ENCODE peak calls at places on chromosomes 4 and X, in eight cellular contexts. One of them, this sample, is unnamed.
A peak's percentile ranks its signal among the peaks of the same experiment; 100 is the strongest.

GRCh38 chr4:56264861-56265260 is 122.4 kb downstream of the AASDH start:
- DNase-seq in A673: no peak
- DNase-seq in activated CD4-positive, alpha-beta T cell treated with anti-CD3 and anti-CD28 coated beads for 24 hours: no peak
- DNase-seq in NCI-H1092 treated with DMSO at 0.1 percent for 48 hours: no peak
- DNase-seq in mammary epithelial cell: no peak
- DNase-seq in Calu3: no peak
- DNase-seq in tibial artery: no peak
- DNase-seq in pons: no peak
- DNase-seq in this sample: no peak

GRCh38 chr4:26088433-26088928 is 174.5 kb downstream of the SMIM20 start:
- DNase-seq in A673: no peak
- DNase-seq in activated CD4-positive, alpha-beta T cell treated with anti-CD3 and anti-CD28 coated beads for 24 hours: peak; percentile 38
- DNase-seq in NCI-H1092 treated with DMSO at 0.1 percent for 48 hours: no peak
- DNase-seq in mammary epithelial cell: peak; percentile 74
- DNase-seq in Calu3: peak; percentile 11
- DNase-seq in tibial artery: no peak
- DNase-seq in pons: no peak
- DNase-seq in this sample: no peak

GRCh38 chrX:74925210-74926088 is at the start of gene NEXMIF:
- DNase-seq in A673: peak; percentile 63
- DNase-seq in activated CD4-positive, alpha-beta T cell treated with anti-CD3 and anti-CD28 coated beads for 24 hours: no peak
- DNase-seq in NCI-H1092 treated with DMSO at 0.1 percent for 48 hours: peak; percentile 81
- DNase-seq in mammary epithelial cell: no peak
- DNase-seq in Calu3: peak; percentile 37
- DNase-seq in tibial artery: peak; percentile 63
- DNase-seq in pons: peak; percentile 5
- DNase-seq in this sample: no peak

GRCh38 chrX:102672876-102673275 is 21.6 kb downstream of the GPRASP1 start:
- DNase-seq in A673: no peak
- DNase-seq in activated CD4-positive, alpha-beta T cell treated with anti-CD3 and anti-CD28 coated beads for 24 hours: no peak
- DNase-seq in NCI-H1092 treated with DMSO at 0.1 percent for 48 hours: no peak
- DNase-seq in mammary epithelial cell: no peak
- DNase-seq in Calu3: no peak
- DNase-seq in tibial artery: no peak
- DNase-seq in pons: no peak
- DNase-seq in this sample: no peak

GRCh38 chrX:40552768-40553167 is 28.0 kb upstream of the ATP6AP2 start:
- DNase-seq in A673: no peak
- DNase-seq in activated CD4-positive, alpha-beta T cell treated with anti-CD3 and anti-CD28 coated beads for 24 hours: no peak
- DNase-seq in NCI-H1092 treated with DMSO at 0.1 percent for 48 hours: peak; percentile 11
- DNase-seq in mammary epithelial cell: no peak
- DNase-seq in Calu3: peak; percentile 8
- DNase-seq in tibial artery: no peak
- DNase-seq in pons: no peak
- DNase-seq in this sample: no peak

GRCh38 chr4:53653484-53654053 is 62.3 kb upstream of the LNX1 start:
- DNase-seq in A673: no peak
- DNase-seq in activated CD4-positive, alpha-beta T cell treated with anti-CD3 and anti-CD28 coated beads for 24 hours: no peak
- DNase-seq in NCI-H1092 treated with DMSO at 0.1 percent for 48 hours: peak; percentile 72
- DNase-seq in mammary epithelial cell: peak; percentile 12
- DNase-seq in Calu3: peak; percentile 10
- DNase-seq in tibial artery: no peak
- DNase-seq in pons: no peak
- DNase-seq in this sample: peak; percentile 21

GRCh38 chrX:115531818-115532403 is 29.1 kb upstream of the PLS3 start:
- DNase-seq in A673: no peak
- DNase-seq in activated CD4-positive, alpha-beta T cell treated with anti-CD3 and anti-CD28 coated beads for 24 hours: no peak
- DNase-seq in NCI-H1092 treated with DMSO at 0.1 percent for 48 hours: no peak
- DNase-seq in mammary epithelial cell: peak; percentile 16
- DNase-seq in Calu3: peak; percentile 7
- DNase-seq in tibial artery: no peak
- DNase-seq in pons: no peak
- DNase-seq in this sample: no peak

GRCh38 chr4:182835006-182835740 is 82.0 kb downstream of the DCTD start:
- DNase-seq in A673: no peak
- DNase-seq in activated CD4-positive, alpha-beta T cell treated with anti-CD3 and anti-CD28 coated beads for 24 hours: no peak
- DNase-seq in NCI-H1092 treated with DMSO at 0.1 percent for 48 hours: no peak
- DNase-seq in mammary epithelial cell: no peak
- DNase-seq in Calu3: no peak
- DNase-seq in tibial artery: no peak
- DNase-seq in pons: no peak
- DNase-seq in this sample: no peak

GRCh38 chr4:21447320-21448055 is 501.1 kb downstream of the KCNIP4 start:
- DNase-seq in A673: no peak
- DNase-seq in activated CD4-positive, alpha-beta T cell treated with anti-CD3 and anti-CD28 coated beads for 24 hours: no peak
- DNase-seq in NCI-H1092 treated with DMSO at 0.1 percent for 48 hours: no peak
- DNase-seq in mammary epithelial cell: peak; percentile 73
- DNase-seq in Calu3: peak; percentile 16
- DNase-seq in tibial artery: no peak
- DNase-seq in pons: no peak
- DNase-seq in this sample: no peak

GRCh38 chr4:151098191-151098590 is 1.2 kb upstream of the RPS3A start:
- DNase-seq in A673: no peak
- DNase-seq in activated CD4-positive, alpha-beta T cell treated with anti-CD3 and anti-CD28 coated beads for 24 hours: no peak
- DNase-seq in NCI-H1092 treated with DMSO at 0.1 percent for 48 hours: no peak
- DNase-seq in mammary epithelial cell: no peak
- DNase-seq in Calu3: no peak
- DNase-seq in tibial artery: no peak
- DNase-seq in pons: peak; percentile 36
- DNase-seq in this sample: no peak

GRCh38 chr4:121696641-121697461 is at the start of gene ANXA5:
- DNase-seq in A673: peak; percentile 91
- DNase-seq in activated CD4-positive, alpha-beta T cell treated with anti-CD3 and anti-CD28 coated beads for 24 hours: peak; percentile 37
- DNase-seq in NCI-H1092 treated with DMSO at 0.1 percent for 48 hours: peak; percentile 58
- DNase-seq in mammary epithelial cell: peak; percentile 86
- DNase-seq in Calu3: peak; percentile 85
- DNase-seq in tibial artery: peak; percentile 95
- DNase-seq in pons: peak; percentile 80
- DNase-seq in this sample: peak; percentile 87

GRCh38 chr4:83171640-83172039 is 57.1 kb upstream of the PLAC8 start:
- DNase-seq in A673: no peak
- DNase-seq in activated CD4-positive, alpha-beta T cell treated with anti-CD3 and anti-CD28 coated beads for 24 hours: no peak
- DNase-seq in NCI-H1092 treated with DMSO at 0.1 percent for 48 hours: no peak
- DNase-seq in mammary epithelial cell: no peak
- DNase-seq in Calu3: no peak
- DNase-seq in tibial artery: no peak
- DNase-seq in pons: no peak
- DNase-seq in this sample: no peak

GRCh38 chr4:94452476-94453300 is 946 bp downstream of the PDLIM5 start:
- DNase-seq in A673: peak; percentile 44
- DNase-seq in activated CD4-positive, alpha-beta T cell treated with anti-CD3 and anti-CD28 coated beads for 24 hours: no peak
- DNase-seq in NCI-H1092 treated with DMSO at 0.1 percent for 48 hours: no peak
- DNase-seq in mammary epithelial cell: peak; percentile 83
- DNase-seq in Calu3: peak; percentile 71
- DNase-seq in tibial artery: peak; percentile 94
- DNase-seq in pons: peak; percentile 52
- DNase-seq in this sample: peak; percentile 89

GRCh38 chrX:154372612-154373022 is 1.8 kb downstream of the FLNA start:
- DNase-seq in A673: no peak
- DNase-seq in activated CD4-positive, alpha-beta T cell treated with anti-CD3 and anti-CD28 coated beads for 24 hours: no peak
- DNase-seq in NCI-H1092 treated with DMSO at 0.1 percent for 48 hours: no peak
- DNase-seq in mammary epithelial cell: no peak
- DNase-seq in Calu3: peak; percentile 82
- DNase-seq in tibial artery: no peak
- DNase-seq in pons: no peak
- DNase-seq in this sample: no peak

GRCh38 chr4:115113382-115114106 is at the start of gene NDST4:
- DNase-seq in A673: peak; percentile 98
- DNase-seq in activated CD4-positive, alpha-beta T cell treated with anti-CD3 and anti-CD28 coated beads for 24 hours: no peak
- DNase-seq in NCI-H1092 treated with DMSO at 0.1 percent for 48 hours: peak; percentile 91
- DNase-seq in mammary epithelial cell: peak; percentile 9
- DNase-seq in Calu3: peak; percentile 4
- DNase-seq in tibial artery: no peak
- DNase-seq in pons: peak; percentile 46
- DNase-seq in this sample: peak; percentile 31

GRCh38 chrX:94178145-94178790 is 504.3 kb downstream of the FAM133A start:
- DNase-seq in A673: peak; percentile 0
- DNase-seq in activated CD4-positive, alpha-beta T cell treated with anti-CD3 and anti-CD28 coated beads for 24 hours: no peak
- DNase-seq in NCI-H1092 treated with DMSO at 0.1 percent for 48 hours: no peak
- DNase-seq in mammary epithelial cell: peak; percentile 72
- DNase-seq in Calu3: no peak
- DNase-seq in tibial artery: no peak
- DNase-seq in pons: no peak
- DNase-seq in this sample: peak; percentile 25

GRCh38 chr4:8905773-8906667 is 34.4 kb upstream of the HMX1 start:
- DNase-seq in A673: no peak
- DNase-seq in activated CD4-positive, alpha-beta T cell treated with anti-CD3 and anti-CD28 coated beads for 24 hours: no peak
- DNase-seq in NCI-H1092 treated with DMSO at 0.1 percent for 48 hours: no peak
- DNase-seq in mammary epithelial cell: no peak
- DNase-seq in Calu3: no peak
- DNase-seq in tibial artery: peak; percentile 45
- DNase-seq in pons: no peak
- DNase-seq in this sample: no peak

GRCh38 chr4:185209031-185209851 is at the start of gene SNX25:
- DNase-seq in A673: peak; percentile 81
- DNase-seq in activated CD4-positive, alpha-beta T cell treated with anti-CD3 and anti-CD28 coated beads for 24 hours: peak; percentile 76
- DNase-seq in NCI-H1092 treated with DMSO at 0.1 percent for 48 hours: peak; percentile 77
- DNase-seq in mammary epithelial cell: peak; percentile 79
- DNase-seq in Calu3: peak; percentile 85
- DNase-seq in tibial artery: peak; percentile 95
- DNase-seq in pons: peak; percentile 81
- DNase-seq in this sample: peak; percentile 63

GRCh38 chr4:105683038-105683437 is 25.5 kb downstream of the INTS12 start:
- DNase-seq in A673: no peak
- DNase-seq in activated CD4-positive, alpha-beta T cell treated with anti-CD3 and anti-CD28 coated beads for 24 hours: no peak
- DNase-seq in NCI-H1092 treated with DMSO at 0.1 percent for 48 hours: no peak
- DNase-seq in mammary epithelial cell: peak; percentile 63
- DNase-seq in Calu3: peak; percentile 71
- DNase-seq in tibial artery: no peak
- DNase-seq in pons: no peak
- DNase-seq in this sample: peak; percentile 90

GRCh38 chr4:13244342-13244905 is 239.7 kb downstream of the RAB28 start:
- DNase-seq in A673: peak; percentile 18
- DNase-seq in activated CD4-positive, alpha-beta T cell treated with anti-CD3 and anti-CD28 coated beads for 24 hours: no peak
- DNase-seq in NCI-H1092 treated with DMSO at 0.1 percent for 48 hours: no peak
- DNase-seq in mammary epithelial cell: no peak
- DNase-seq in Calu3: no peak
- DNase-seq in tibial artery: no peak
- DNase-seq in pons: no peak
- DNase-seq in this sample: no peak

GRCh38 chrX:71195959-71196727 is 26.9 kb upstream of the GJB1 start:
- DNase-seq in A673: no peak
- DNase-seq in activated CD4-positive, alpha-beta T cell treated with anti-CD3 and anti-CD28 coated beads for 24 hours: no peak
- DNase-seq in NCI-H1092 treated with DMSO at 0.1 percent for 48 hours: no peak
- DNase-seq in mammary epithelial cell: no peak
- DNase-seq in Calu3: no peak
- DNase-seq in tibial artery: no peak
- DNase-seq in pons: no peak
- DNase-seq in this sample: no peak

GRCh38 chr4:147877308-147877771 is 145.5 kb downstream of the ARHGAP10 start:
- DNase-seq in A673: no peak
- DNase-seq in activated CD4-positive, alpha-beta T cell treated with anti-CD3 and anti-CD28 coated beads for 24 hours: no peak
- DNase-seq in NCI-H1092 treated with DMSO at 0.1 percent for 48 hours: no peak
- DNase-seq in mammary epithelial cell: no peak
- DNase-seq in Calu3: no peak
- DNase-seq in tibial artery: no peak
- DNase-seq in pons: no peak
- DNase-seq in this sample: no peak

GRCh38 chrX:45623266-45623665 is 422.6 kb upstream of the DIPK2B start:
- DNase-seq in A673: peak; percentile 17
- DNase-seq in activated CD4-positive, alpha-beta T cell treated with anti-CD3 and anti-CD28 coated beads for 24 hours: no peak
- DNase-seq in NCI-H1092 treated with DMSO at 0.1 percent for 48 hours: no peak
- DNase-seq in mammary epithelial cell: peak; percentile 61
- DNase-seq in Calu3: no peak
- DNase-seq in tibial artery: no peak
- DNase-seq in pons: no peak
- DNase-seq in this sample: no peak

GRCh38 chr4:152843476-152844107 is 63.8 kb downstream of the ARFIP1 start:
- DNase-seq in A673: no peak
- DNase-seq in activated CD4-positive, alpha-beta T cell treated with anti-CD3 and anti-CD28 coated beads for 24 hours: no peak
- DNase-seq in NCI-H1092 treated with DMSO at 0.1 percent for 48 hours: no peak
- DNase-seq in mammary epithelial cell: no peak
- DNase-seq in Calu3: peak; percentile 65
- DNase-seq in tibial artery: no peak
- DNase-seq in pons: no peak
- DNase-seq in this sample: peak; percentile 68